ENCODE peak calls at places on chromosomes 12 and 14, in four cellular contexts. X is GM12878, F is K562, B is HepG2. C is an unnamed sample.
A peak's percentile ranks its signal among the peaks of the same experiment; 100 is the strongest.

GRCh38 chr14:92692822-92693226 is 55.6 kb downstream of the LGMN start:
- DNase-seq in X (no peak), F (no peak), B (no peak), C (no peak)

GRCh38 chr14:26281280-26281998 is 316.4 kb downstream of the NOVA1 start:
- DNase-seq in B (peak; percentile 66), F (peak; percentile 78), X (no peak), C (no peak)

GRCh38 chr14:94953541-94954260 is 183.8 kb upstream of the GSC start:
- DNase-seq in X (no peak), F (no peak), B (no peak), C (no peak)

GRCh38 chr12:109734219-109735000 is 20.8 kb downstream of the FAM222A start:
- DNase-seq in F (no peak), B (no peak), X (no peak), C (no peak)

GRCh38 chr14:48748151-48748550 is 838.0 kb downstream of the RPS29 start:
- DNase-seq in B (no peak), F (no peak), X (no peak), C (no peak)

GRCh38 chr12:50620050-50620974 is 115.5 kb downstream of the DIP2B start:
- DNase-seq in X (no peak), F (no peak), B (no peak), C (no peak)

GRCh38 chr14:91380610-91381371 is 36.8 kb downstream of the CCDC88C start:
- DNase-seq in X (no peak), F (no peak), B (no peak), C (peak; percentile 30)

GRCh38 chr12:54870048-54870447 is 15.7 kb downstream of the MUCL1 start:
- DNase-seq in F (no peak), X (no peak), B (no peak), C (no peak)

GRCh38 chr12:86134571-86134970 is 121.6 kb downstream of the MGAT4C start:
- DNase-seq in X (no peak), F (no peak), B (no peak), C (no peak)

GRCh38 chr12:10501031-10501430 is 4.7 kb upstream of the EIF2S3B start:
- DNase-seq in F (no peak), X (no peak), B (no peak), C (no peak)

GRCh38 chr14:89190779-89191513 is 226.1 kb downstream of the FOXN3 start:
- DNase-seq in F (no peak), X (no peak), B (no peak), C (no peak)

GRCh38 chr12:55935742-55936151 is 4.8 kb downstream of the DGKA start:
- DNase-seq in X (no peak), B (no peak), F (no peak), C (no peak)

GRCh38 chr14:29608861-29609260 is 318.8 kb downstream of the PRKD1 start:
- DNase-seq in F (no peak), B (no peak), X (no peak), C (no peak)

GRCh38 chr14:99971929-99972747 is 93.1 kb upstream of the EVL start:
- DNase-seq in B (no peak), X (no peak), F (peak; percentile 42), C (peak; percentile 30)

GRCh38 chr12:124030008-124030407 is 57.0 kb downstream of the ZNF664 start:
- DNase-seq in B (no peak), X (no peak), F (no peak), C (no peak)

GRCh38 chr12:103503546-103504480 is 8.0 kb upstream of the C12orf42 start:
- DNase-seq in B (peak; percentile 13), F (peak; percentile 50), X (no peak), C (peak; percentile 23)

GRCh38 chr12:68397566-68398158 is 65.5 kb upstream of the MDM1 start:
- DNase-seq in X (no peak), B (no peak), F (no peak), C (no peak)

GRCh38 chr12:110846615-110847566 is at the start of gene CCDC63:
- DNase-seq in F (peak; percentile 57), X (no peak), B (peak; percentile 14), C (peak; percentile 27)

GRCh38 chr14:92440345-92441003 is 73.1 kb upstream of the RIN3 start:
- DNase-seq in F (no peak), B (no peak), X (no peak), C (no peak)

GRCh38 chr12:29054790-29055663 is 94.1 kb upstream of the FAR2 start:
- DNase-seq in X (no peak), B (no peak), F (no peak), C (no peak)

GRCh38 chr12:81572411-81572810 is 186.7 kb downstream of the PPFIA2 start:
- DNase-seq in X (no peak), B (no peak), F (no peak), C (no peak)

GRCh38 chr14:80940146-80940545 is 1.4 kb downstream of the CEP128 start:
- DNase-seq in B (no peak), X (no peak), F (no peak), C (no peak)

GRCh38 chr12:87870493-87870892 is 158.7 kb downstream of the C12orf50 start:
- DNase-seq in F (no peak), B (no peak), X (no peak), C (no peak)

GRCh38 chr12:16027012-16027411 is 115.9 kb downstream of the DERA start:
- DNase-seq in B (no peak), F (no peak), X (no peak), C (no peak)

GRCh38 chr14:88559852-88560251 is 3.0 kb upstream of the ZC3H14 start:
- DNase-seq in B (peak; percentile 53), F (no peak), X (no peak), C (no peak)

GRCh38 chr12:42172811-42173210 is 28.1 kb upstream of the GXYLT1 start:
- DNase-seq in X (no peak), B (no peak), F (no peak), C (no peak)

GRCh38 chr12:30975581-30975980 is 49.0 kb downstream of the TSPAN11 start:
- DNase-seq in F (no peak), X (no peak), B (no peak), C (no peak)

DNA sequence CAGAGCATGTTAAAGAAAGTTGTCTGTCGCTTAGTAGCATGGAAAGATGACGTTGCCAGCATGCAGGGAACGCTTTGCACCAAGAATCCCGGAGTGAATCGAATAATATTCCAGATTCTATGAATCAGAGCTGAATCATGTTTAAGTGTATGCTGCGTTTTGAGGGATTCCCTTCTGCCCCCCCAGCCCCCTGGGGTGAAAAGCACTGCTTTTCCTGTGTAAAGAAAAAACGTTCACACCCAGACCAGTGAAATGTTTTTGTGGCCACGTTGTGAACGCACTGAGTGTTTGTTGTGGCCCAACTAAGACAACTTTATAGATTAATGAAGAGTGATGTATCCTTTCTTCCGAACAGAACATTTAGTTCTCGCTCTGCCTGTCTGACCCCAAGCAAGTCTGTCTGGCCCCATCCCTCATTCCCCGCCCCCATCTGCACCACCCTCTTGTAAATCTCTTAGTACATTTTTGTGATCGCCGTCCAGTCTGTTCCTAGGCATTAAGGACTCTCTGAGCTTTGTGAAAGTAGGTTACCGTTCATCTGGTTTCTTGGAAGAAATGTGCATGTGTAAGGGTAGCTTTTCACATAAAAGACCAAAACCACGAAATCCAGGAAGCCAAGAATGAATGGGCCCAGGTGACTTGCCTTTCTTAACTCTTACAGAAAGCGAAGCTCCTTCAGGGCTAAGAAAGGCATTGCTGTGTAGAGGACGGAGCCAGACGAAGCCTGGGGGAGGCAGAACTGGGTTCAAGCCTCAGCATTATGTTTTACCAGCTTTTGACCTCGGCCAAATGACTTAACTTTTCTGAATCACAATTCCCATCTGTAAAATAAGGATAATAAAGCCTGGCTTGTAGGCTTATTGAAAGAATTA is 103.1 kb downstream of the SAMD4A start:
- DNase-seq in F (no peak), X (no peak), B (no peak), C (no peak)
- TF ChIP-seq FOXK2 in F (no peak), X (no peak), B (no peak), C (no peak)

DNA sequence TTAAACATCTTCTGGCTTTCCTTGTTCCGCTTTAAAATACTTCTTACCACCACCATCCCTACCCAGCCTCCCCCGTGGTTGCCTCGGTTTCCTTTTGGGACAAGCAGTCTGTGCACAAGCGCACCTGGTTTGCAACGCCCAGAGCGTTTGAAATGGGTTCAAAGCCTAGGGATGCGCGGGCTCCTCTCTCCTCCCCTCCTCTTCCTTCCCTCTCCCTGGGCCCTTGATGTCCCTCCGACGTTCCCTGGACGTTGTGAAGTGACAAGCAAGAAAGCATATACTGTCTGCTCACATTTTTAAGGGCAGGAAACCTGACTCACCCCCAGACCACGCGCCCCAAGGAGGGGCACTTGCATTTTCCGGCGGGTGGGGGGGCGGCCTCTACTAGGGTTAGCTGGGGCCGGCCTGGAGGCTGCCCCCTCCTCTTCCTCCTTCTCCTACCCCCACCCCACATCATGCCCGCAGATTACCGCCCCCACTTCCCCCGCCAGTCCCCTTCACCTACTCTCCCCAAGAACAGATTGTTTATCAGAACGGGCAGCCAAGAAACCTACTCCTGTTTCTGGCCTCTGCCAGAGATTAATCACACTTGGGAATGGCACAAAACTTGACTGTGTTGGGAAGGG is 9.5 kb upstream of the IRF2BPL start:
- DNase-seq in F (no peak), X (no peak), B (no peak), C (no peak)
- TF ChIP-seq SP1 in F (no peak), X (no peak), B (no peak), C (no peak)

DNA sequence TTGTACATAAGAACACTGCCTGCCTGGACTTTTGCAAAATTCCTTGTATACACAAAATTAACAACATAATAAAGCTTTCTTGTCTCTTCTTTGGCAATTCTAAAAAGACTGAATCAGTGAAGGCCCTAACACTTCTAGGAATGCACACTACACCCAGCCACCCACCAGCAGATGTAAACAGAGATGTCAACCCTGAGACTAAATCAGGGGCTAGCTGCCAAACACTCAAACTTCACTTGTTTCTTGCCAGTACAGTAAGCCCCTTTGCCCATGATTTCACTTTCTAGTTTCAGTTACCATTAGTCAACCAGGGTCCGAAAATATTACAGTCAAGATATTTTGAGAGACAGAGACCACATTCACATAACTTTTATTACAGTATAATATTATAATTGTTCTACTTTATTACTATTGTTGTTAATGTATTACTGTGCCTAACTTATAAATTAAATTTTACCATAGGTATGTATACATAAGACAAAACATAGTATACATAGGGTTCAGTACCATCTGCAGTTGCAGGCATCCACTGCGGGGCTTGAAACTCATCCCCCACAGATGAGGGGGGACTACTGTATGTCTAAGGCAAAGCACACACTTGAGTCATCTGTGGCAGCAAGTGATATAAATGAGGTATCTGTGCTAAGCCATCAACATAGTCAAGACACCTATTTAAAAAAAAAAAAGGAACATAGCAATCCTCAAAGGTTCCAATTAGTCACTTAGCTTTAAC is 15.3 kb downstream of the DCAF5 start:
- DNase-seq in B (no peak), F (no peak), X (no peak), C (no peak)
- TF ChIP-seq TARDBP in B (no peak), F (no peak), X (no peak), C (no peak)

DNA sequence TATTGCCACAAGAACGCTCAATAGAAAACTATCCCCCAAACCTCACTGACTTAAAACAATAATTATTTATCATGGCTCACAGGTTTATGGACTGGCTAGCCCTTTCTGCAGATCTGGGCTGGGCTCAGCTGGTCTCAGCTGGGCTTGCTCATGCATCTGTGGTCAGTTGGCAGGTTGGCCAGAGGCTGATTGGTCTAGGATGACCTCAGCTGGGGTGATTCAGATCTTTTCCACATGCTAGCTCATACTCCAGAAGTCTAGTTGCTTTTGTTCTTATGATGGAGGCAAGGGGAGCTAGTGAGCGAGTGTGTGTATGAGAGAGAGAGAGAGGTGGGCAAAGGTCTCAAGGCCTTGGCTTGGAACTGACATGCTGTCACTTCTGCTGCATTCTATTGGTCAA is 181.2 kb upstream of the NRXN3 start:
- DNase-seq in X (no peak), F (peak; percentile 44), B (peak; percentile 6), C (no peak)
- TF ChIP-seq FOXK2 in X (no peak), F (no peak), B (no peak), C (no peak)